ENCODE peak calls at places on chromosomes 12 and 14, in eight cellular contexts. Q, A, T, C, D, I, M and J are unnamed samples.

GRCh38 chr12:52590021-52590420 is 11.2 kb downstream of the KRT72 start:
- DNase-seq in C (no peak), T (no peak), Q (no peak), I (no peak), A (no peak), M (no peak), D (no peak), J (no peak)

GRCh38 chr14:88535149-88535548 is 19.7 kb downstream of the PTPN21 start:
- DNase-seq in D (peak), T (no peak), C (no peak), A (no peak), I (no peak), Q (no peak), M (no peak), J (no peak)

GRCh38 chr12:7120166-7120565 is 8.5 kb downstream of the RBP5 start:
- DNase-seq in A (no peak), D (no peak), T (no peak), I (no peak), M (no peak), C (no peak), Q (no peak), J (no peak)

GRCh38 chr12:121004253-121004815 is 12.0 kb downstream of the C12orf43 start:
- DNase-seq in T (no peak), C (no peak), Q (no peak), M (no peak), A (no peak), I (no peak), D (no peak), J (no peak)

GRCh38 chr12:31228811-31229792 is 96.8 kb downstream of the SINHCAF start:
- DNase-seq in Q (no peak), C (no peak), D (peak), T (no peak), M (no peak), I (no peak), A (no peak), J (no peak)

GRCh38 chr12:6735448-6736191 is 11.8 kb downstream of the COPS7A start:
- DNase-seq in C (peak), M (peak), D (peak), A (peak), Q (no peak), T (peak), I (no peak), J (peak)

GRCh38 chr12:91074068-91074819 is 16.4 kb upstream of the KERA start:
- DNase-seq in I (no peak), M (no peak), Q (no peak), T (no peak), C (no peak), D (no peak), A (no peak), J (no peak)

GRCh38 chr12:92403210-92404175 is 257.8 kb upstream of the BTG1 start:
- DNase-seq in D (peak), T (peak), C (no peak), M (no peak), A (no peak), I (no peak), Q (no peak), J (peak)

GRCh38 chr12:10641735-10642500 is 28.5 kb upstream of the MAGOHB start:
- DNase-seq in T (no peak), I (no peak), M (no peak), Q (no peak), D (peak), C (peak), A (no peak), J (no peak)

GRCh38 chr14:101520621-101521305 is 40.5 kb upstream of the DIO3 start:
- DNase-seq in Q (no peak), D (no peak), A (no peak), T (no peak), C (no peak), I (no peak), M (no peak), J (no peak)

GRCh38 chr14:88667555-88668273 is 104.9 kb downstream of the ZC3H14 start:
- DNase-seq in D (peak), T (peak), M (peak), C (peak), I (peak), A (peak), Q (no peak), J (no peak)

GRCh38 chr12:124660846-124661245 is 93.4 kb upstream of the NCOR2 start:
- DNase-seq in Q (no peak), D (no peak), T (no peak), A (no peak), I (no peak), M (no peak), C (no peak), J (no peak)

GRCh38 chr12:124621296-124621660 is 53.9 kb upstream of the NCOR2 start:
- DNase-seq in A (no peak), C (no peak), M (no peak), I (no peak), T (no peak), D (no peak), Q (peak), J (no peak)

GRCh38 chr12:95117178-95117599 is 43.8 kb upstream of the NR2C1 start:
- DNase-seq in A (peak), C (peak), M (peak), I (peak), D (peak), Q (no peak), T (peak), J (peak)

GRCh38 chr14:76499399-76499798 is 123.5 kb downstream of the ESRRB start:
- DNase-seq in T (no peak), C (no peak), D (no peak), Q (no peak), A (no peak), I (no peak), M (no peak), J (no peak)

GRCh38 chr12:71947645-71948105 is 9.0 kb downstream of the TPH2 start:
- DNase-seq in Q (no peak), M (peak), I (no peak), T (no peak), C (peak), A (no peak), D (no peak), J (no peak)

GRCh38 chr14:22981090-22982012 is 1.0 kb downstream of the AJUBA start:
- DNase-seq in I (no peak), T (no peak), C (peak), Q (no peak), M (no peak), D (no peak), A (no peak), J (no peak)

GRCh38 chr14:93676416-93676958 is 111.8 kb downstream of the PRIMA1 start:
- DNase-seq in M (no peak), Q (no peak), C (no peak), T (no peak), D (no peak), I (no peak), A (no peak), J (no peak)

GRCh38 chr12:26123482-26123980 is 1.3 kb downstream of the BHLHE41 start:
- DNase-seq in M (no peak), C (no peak), T (no peak), Q (no peak), I (no peak), D (no peak), A (no peak), J (no peak)

GRCh38 chr14:30337456-30337855 is 221.5 kb upstream of the G2E3 start:
- DNase-seq in Q (no peak), T (no peak), D (no peak), I (no peak), C (no peak), M (no peak), A (no peak), J (no peak)

GRCh38 chr14:83757896-83758295 is 1772.0 kb upstream of the FLRT2 start:
- DNase-seq in Q (no peak), I (no peak), M (no peak), D (no peak), C (no peak), A (no peak), T (no peak), J (no peak)

GRCh38 chr12:51323966-51324895 is at the start of gene BIN2:
- DNase-seq in I (peak), D (peak), Q (no peak), C (no peak), M (no peak), T (peak), A (peak), J (peak)

GRCh38 chr12:49953961-49954835 is 3.7 kb downstream of the AQP2 start:
- DNase-seq in Q (no peak), I (no peak), T (no peak), C (no peak), D (no peak), M (no peak), A (no peak), J (no peak)

GRCh38 chr12:107801150-107801549 is 26.6 kb downstream of the ASCL4 start:
- DNase-seq in T (no peak), D (no peak), A (no peak), I (no peak), Q (no peak), M (no peak), C (peak), J (no peak)

GRCh38 chr12:10283028-10283427 is 24.6 kb upstream of the KLRD1 start:
- DNase-seq in Q (no peak), A (no peak), C (no peak), M (peak), I (no peak), T (no peak), D (no peak), J (no peak)

GRCh38 chr14:70700955-70701354 is 59.2 kb downstream of the TTC9 start:
- DNase-seq in I (no peak), M (no peak), T (no peak), Q (no peak), D (no peak), A (no peak), C (no peak), J (no peak)

GRCh38 chr14:76876076-76876475 is 49.9 kb downstream of the LRRC74A start:
- DNase-seq in D (peak), M (peak), Q (no peak), A (peak), T (peak), C (peak), I (no peak), J (peak)

GRCh38 chr14:101600891-101601602 is 39.8 kb downstream of the DIO3 start:
- DNase-seq in D (no peak), Q (peak), A (no peak), M (no peak), C (no peak), T (no peak), I (no peak), J (peak)

GRCh38 chr14:93317836-93318807 is 14.7 kb downstream of the BTBD7 start:
- DNase-seq in Q (no peak), I (no peak), C (peak), A (no peak), M (no peak), D (no peak), T (no peak), J (no peak)

GRCh38 chr12:57272337-57273151 is 21.6 kb upstream of the STAC3 start:
- DNase-seq in Q (no peak), I (no peak), C (peak), M (no peak), T (no peak), D (no peak), A (no peak), J (no peak)

GRCh38 chr12:79885956-79886490 is 48.9 kb downstream of the PPP1R12A start:
- DNase-seq in T (no peak), C (no peak), Q (no peak), A (no peak), I (no peak), M (no peak), D (no peak), J (no peak)

GRCh38 chr12:2811791-2812190 is 677 bp upstream of the ITFG2 start:
- DNase-seq in A (no peak), D (peak), M (no peak), C (no peak), I (no peak), T (no peak), Q (no peak), J (no peak)